ENCODE peak calls at places on chromosome 2, in six cellular contexts. T is K562, K is A549, O is HepG2, M is GM12878, P is H1. B is an unnamed sample.

GRCh38 chr2:173191601-173192000 is 116.0 kb downstream of the MAP3K20 start:
- DNase-seq in K (no peak), M (no peak), T (no peak), P (no peak), O (no peak), B (peak)

GRCh38 chr2:98453531-98453930 is 8.9 kb downstream of the INPP4A start:
- DNase-seq in O (no peak), K (no peak), P (peak), M (no peak), T (no peak), B (no peak)

GRCh38 chr2:3776311-3776710 is 72.9 kb downstream of the DCDC2C start:
- DNase-seq in O (no peak), P (no peak), K (no peak), M (no peak), T (no peak), B (no peak)

GRCh38 chr2:239502430-239503221 is 101.8 kb upstream of the HDAC4 start:
- DNase-seq in O (no peak), P (no peak), M (no peak), T (no peak), K (no peak), B (no peak)

GRCh38 chr2:145736901-145737300 is 1217.0 kb upstream of the ZEB2 start:
- DNase-seq in K (no peak), T (no peak), M (no peak), P (no peak), O (no peak), B (peak)

GRCh38 chr2:145652992-145653545 is 1133.2 kb upstream of the ZEB2 start:
- DNase-seq in P (no peak), K (no peak), M (no peak), O (no peak), T (no peak), B (peak)

GRCh38 chr2:128578406-128579385 is 260.0 kb upstream of the HS6ST1 start:
- DNase-seq in M (no peak), K (no peak), O (no peak), P (no peak), T (no peak), B (peak)

GRCh38 chr2:239025951-239026461 is 178.1 kb downstream of the TWIST2 start:
- DNase-seq in T (no peak), M (no peak), P (no peak), O (no peak), K (no peak), B (no peak)

DNA sequence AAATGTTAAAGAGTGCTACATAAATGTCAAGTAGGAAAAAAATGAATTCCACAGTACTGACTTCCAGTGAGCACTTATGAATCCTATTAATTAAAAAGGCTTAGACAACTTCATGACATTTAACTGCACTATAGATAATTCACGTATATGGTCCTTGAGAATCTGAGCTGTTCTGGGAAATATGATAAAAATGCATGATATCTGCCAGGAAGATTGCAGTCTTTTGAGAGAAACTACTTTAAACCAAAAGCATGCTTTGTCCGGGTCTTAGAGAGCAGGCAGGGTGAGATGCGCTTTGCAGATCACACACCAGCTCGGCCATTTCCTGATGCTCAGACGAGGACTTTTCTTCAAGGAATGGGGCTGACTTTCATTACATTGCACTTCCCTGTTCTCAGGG is 42.6 kb downstream of the CMPK2 start:
- DNase-seq in M (no peak), O (no peak), T (no peak), P (no peak), K (no peak), B (peak)
- TF ChIP-seq RFX5 in M (no peak), O (no peak), T (no peak), P (no peak), K (no peak), B (no peak)

GRCh38 chr2:111652038-111652437 is 232.0 kb downstream of the ANAPC1 start:
- DNase-seq in O (no peak), T (no peak), M (no peak), K (no peak), P (no peak), B (no peak)
- TF ChIP-seq CEBPB in O (no peak), T (no peak), M (no peak), K (no peak), P (no peak), B (no peak)

GRCh38 chr2:10878268-10878915 is 33.3 kb upstream of the KCNF1 start:
- DNase-seq in K (no peak), T (no peak), P (no peak), O (no peak), M (no peak), B (no peak)
- TF ChIP-seq RAD21 in K (no peak), T (no peak), P (no peak), O (no peak), M (no peak), B (no peak)

GRCh38 chr2:120741514-120742448 is 6.1 kb downstream of the GLI2 start:
- DNase-seq in M (no peak), P (peak), T (no peak), O (no peak), K (no peak), B (no peak)

GRCh38 chr2:120743657-120744056 is 8.0 kb downstream of the GLI2 start:
- DNase-seq in P (peak), K (no peak), M (no peak), T (no peak), O (no peak), B (no peak)

GRCh38 chr2:120740375-120740764 is 4.7 kb downstream of the GLI2 start:
- DNase-seq in K (no peak), T (no peak), O (no peak), M (no peak), P (peak), B (no peak)

GRCh38 chr2:120738786-120739771 is 3.4 kb downstream of the GLI2 start:
- DNase-seq in P (peak), K (no peak), O (no peak), M (no peak), T (no peak), B (no peak)

DNA sequence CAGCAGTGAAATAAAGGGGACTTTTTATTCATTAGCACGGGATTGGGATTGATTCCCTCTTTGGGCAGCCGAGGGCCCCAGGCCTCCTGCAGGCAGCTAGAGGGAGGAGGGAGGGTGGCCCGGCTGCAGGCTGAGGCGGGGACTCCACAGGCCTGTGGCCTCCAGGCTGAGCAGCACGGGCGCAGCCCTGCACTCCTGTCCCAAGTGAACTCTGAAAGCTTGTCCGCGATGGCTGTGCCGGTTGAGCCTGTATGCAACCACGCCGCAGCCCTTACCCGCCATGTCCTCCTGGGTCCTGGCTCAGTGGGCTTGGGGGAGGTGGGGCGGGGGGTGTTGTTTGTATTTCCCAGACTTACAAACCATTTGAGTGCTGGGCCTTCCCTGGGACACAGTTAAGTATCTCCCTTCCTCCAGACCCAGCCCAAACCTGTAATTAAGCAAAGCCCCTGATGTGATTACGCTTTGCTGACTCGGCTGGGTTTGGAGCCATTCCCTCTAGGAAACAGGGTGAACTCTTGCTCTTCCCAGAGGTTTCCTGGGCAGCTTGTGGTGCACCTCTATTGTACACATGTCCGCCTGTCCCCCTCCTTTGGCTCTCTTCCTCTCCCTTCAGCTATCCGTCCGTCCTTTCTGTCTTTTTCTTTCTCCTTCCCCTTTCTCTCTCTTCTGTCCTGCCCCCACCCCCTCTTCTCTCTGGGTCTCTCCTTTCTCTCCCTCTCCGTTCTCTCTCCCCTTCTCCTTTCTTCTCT is 5.3 kb downstream of the GLI2 start:
- DNase-seq in O (no peak), M (no peak), K (no peak), T (no peak), P (peak), B (peak)
- TF ChIP-seq RFX5 in O (no peak), M (no peak), K (no peak), T (no peak), P (no peak), B (no peak)

GRCh38 chr2:174259981-174260380 is 11.6 kb upstream of the OLA1 start:
- DNase-seq in K (no peak), T (no peak), P (no peak), O (no peak), M (no peak), B (peak)

GRCh38 chr2:174266288-174266687 is 18.0 kb upstream of the OLA1 start:
- DNase-seq in T (no peak), O (no peak), M (no peak), P (no peak), K (no peak), B (no peak)

DNA sequence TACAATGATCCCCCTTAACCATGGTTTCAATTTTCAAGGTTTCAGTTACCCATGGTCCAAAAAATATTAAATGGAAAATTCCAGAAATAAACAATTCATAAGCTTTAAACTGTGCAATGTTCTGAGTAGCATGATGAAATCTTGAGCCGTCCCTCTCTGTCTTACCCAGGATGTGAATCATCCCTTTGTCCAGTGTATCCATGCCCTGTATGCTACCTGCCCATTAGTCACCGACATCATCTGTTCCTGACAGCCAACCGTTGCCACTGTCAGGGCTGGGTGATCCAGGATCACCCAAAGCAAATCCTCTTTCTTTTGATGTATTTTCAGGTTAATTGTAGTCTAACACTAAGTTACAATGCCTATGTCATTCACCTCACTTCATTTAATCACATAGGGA is 15.7 kb upstream of the OLA1 start:
- DNase-seq in M (no peak), P (no peak), T (no peak), O (peak), K (peak), B (peak)
- TF ChIP-seq CEBPB in M (no peak), P (no peak), T (no peak), O (peak), K (peak), B (peak)

GRCh38 chr2:80482276-80482675 is 177.7 kb upstream of the LRRTM1 start:
- DNase-seq in T (no peak), K (no peak), M (no peak), O (no peak), P (no peak), B (no peak)
- TF ChIP-seq RAD21 in T (no peak), K (no peak), M (no peak), O (no peak), P (no peak), B (no peak)

GRCh38 chr2:219002395-219003266 is 9.4 kb upstream of the CRYBA2 start:
- DNase-seq in M (no peak), O (peak), P (peak), K (peak), T (peak), B (no peak)
- TF ChIP-seq RFX5 in M (no peak), O (no peak), P (no peak), K (no peak), T (no peak), B (no peak)

GRCh38 chr2:62304429-62305417 is 108.8 kb downstream of the B3GNT2 start:
- DNase-seq in M (peak), P (no peak), K (no peak), T (peak), O (peak), B (peak)
- TF ChIP-seq CEBPB in M (no peak), P (no peak), K (no peak), T (peak), O (no peak), B (peak)

DNA sequence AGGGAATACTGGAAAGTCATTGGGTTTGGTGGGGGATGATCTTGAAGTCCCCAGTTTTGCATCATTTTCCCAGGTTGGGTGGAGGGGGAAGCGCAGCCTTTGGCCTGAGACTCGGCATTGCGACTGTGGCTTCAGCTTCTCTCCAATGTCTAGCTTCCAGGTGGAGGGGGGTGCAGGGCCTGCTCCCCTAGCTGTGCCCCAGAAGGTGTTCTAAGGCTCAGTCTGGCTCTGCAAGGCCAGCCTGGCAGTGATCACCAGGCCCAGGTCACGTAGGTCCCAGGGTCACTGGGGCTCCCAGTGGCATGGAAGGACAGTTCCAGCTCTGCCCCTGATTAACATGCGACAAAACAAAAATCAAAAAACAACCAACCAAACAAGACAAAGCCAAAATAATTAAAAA is 56.9 kb upstream of the HAAO start:
- DNase-seq in O (no peak), P (no peak), T (no peak), M (no peak), K (no peak), B (no peak)
- TF ChIP-seq RAD21 in O (no peak), P (no peak), T (no peak), M (no peak), K (no peak), B (no peak)